ENCODE peak calls at places on chromosomes 16 and 17, in six cellular contexts. A is K562, I is neural progenitor cell, W is GM23248, T is AG04449, E is Karpas-422. F is an unnamed sample.

GRCh38 chr17:73746314-73747073 is 102.2 kb upstream of the SDK2 start:
- DNase-seq in A (no peak), I (no peak), W (no peak), T (no peak), E (no peak), F (no peak)

GRCh38 chr17:65657251-65657828 is 95.9 kb upstream of the AXIN2 start:
- DNase-seq in A (no peak), I (no peak), W (no peak), T (no peak), E (no peak), F (peak)

GRCh38 chr16:85082553-85083050 is 29.7 kb downstream of the CIBAR2 start:
- DNase-seq in A (no peak), I (peak), W (no peak), T (no peak), E (no peak), F (no peak)

GRCh38 chr17:6752068-6752909 is 3.6 kb upstream of the XAF1 start:
- DNase-seq in A (no peak), I (no peak), W (peak), T (peak), E (no peak), F (peak)

GRCh38 chr16:27067138-27067537 is 411 bp downstream of the C16orf82 start:
- DNase-seq in A (no peak), I (peak), W (peak), T (no peak), E (no peak), F (no peak)

GRCh38 chr16:68921654-68922053 is 78.3 kb downstream of the TANGO6 start:
- DNase-seq in A (no peak), I (no peak), W (no peak), T (no peak), E (no peak), F (peak)

GRCh38 chr16:47965439-47965838 is 190.4 kb downstream of the ABCC12 start:
- DNase-seq in A (no peak), I (peak), W (no peak), T (no peak), E (no peak), F (peak)

GRCh38 chr16:19718624-19718965 is 524 bp downstream of the IQCK start:
- DNase-seq in A (no peak), I (peak), W (peak), T (no peak), E (no peak), F (peak)

GRCh38 chr16:54489225-54489781 is 202.7 kb upstream of the IRX3 start:
- DNase-seq in A (no peak), I (no peak), W (peak), T (no peak), E (no peak), F (no peak)

GRCh38 chr16:46808997-46809396 is 22.0 kb downstream of the C16orf87 start:
- DNase-seq in A (no peak), I (no peak), W (no peak), T (no peak), E (peak), F (no peak)

GRCh38 chr17:72691601-72692000 is 400.9 kb downstream of the SLC39A11 start:
- DNase-seq in A (no peak), I (no peak), W (peak), T (peak), E (no peak), F (peak)

GRCh38 chr17:65918921-65919546 is 272.9 kb downstream of the CEP112 start:
- DNase-seq in A (no peak), I (peak), W (peak), T (no peak), E (no peak), F (no peak)

GRCh38 chr17:6555331-6556120 is 829 bp downstream of the PITPNM3 start:
- DNase-seq in A (no peak), I (peak), W (peak), T (no peak), E (no peak), F (peak)

GRCh38 chr16:84537431-84538151 is 33.1 kb upstream of the MEAK7 start:
- DNase-seq in A (peak), I (no peak), W (no peak), T (no peak), E (no peak), F (no peak)

GRCh38 chr16:87835882-87836331 is 33.4 kb downstream of the SLC7A5 start:
- DNase-seq in A (no peak), I (no peak), W (no peak), T (no peak), E (no peak), F (no peak)

GRCh38 chr16:56986361-56986760 is 3.0 kb upstream of the NLRC5 start:
- DNase-seq in A (no peak), I (no peak), W (no peak), T (no peak), E (peak), F (no peak)

GRCh38 chr16:73240928-73241327 is 193.0 kb upstream of the ZFHX3 start:
- DNase-seq in A (no peak), I (no peak), W (no peak), T (no peak), E (no peak), F (no peak)

GRCh38 chr16:67034478-67034877 is 5.5 kb downstream of the CBFB start:
- DNase-seq in A (no peak), I (no peak), W (peak), T (no peak), E (no peak), F (peak)

GRCh38 chr17:82385559-82386255 is 14.1 kb downstream of the UTS2R start:
- DNase-seq in A (no peak), I (peak), W (no peak), T (no peak), E (no peak), F (no peak)

GRCh38 chr17:82384051-82384729 is 12.6 kb downstream of the UTS2R start:
- DNase-seq in A (no peak), I (peak), W (no peak), T (no peak), E (no peak), F (no peak)

GRCh38 chr17:82382933-82383255 is 11.3 kb downstream of the UTS2R start:
- DNase-seq in A (no peak), I (no peak), W (no peak), T (no peak), E (no peak), F (no peak)

GRCh38 chr17:82384730-82385429 is 13.3 kb downstream of the UTS2R start:
- DNase-seq in A (peak), I (no peak), W (peak), T (no peak), E (no peak), F (peak)

DNA sequence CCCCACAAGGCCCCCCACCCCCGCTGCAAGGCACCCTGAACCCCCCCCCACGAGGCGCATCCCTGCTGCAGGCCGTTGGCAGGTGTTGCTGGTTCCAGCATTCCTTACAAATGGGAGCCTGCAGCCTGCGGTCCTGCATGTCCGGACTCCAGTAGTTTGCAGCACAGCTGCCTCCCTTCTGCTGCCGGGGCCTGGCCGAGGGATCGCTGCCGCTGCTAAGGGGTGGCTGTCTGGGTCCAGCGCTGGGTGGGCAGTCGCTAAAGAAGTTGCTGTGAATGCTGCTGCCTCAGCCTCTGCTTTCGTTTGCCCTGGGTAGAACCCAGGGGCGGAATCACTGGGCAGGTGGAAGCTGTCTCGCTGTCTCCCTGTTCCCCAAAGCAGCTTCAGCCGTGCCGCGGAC is 11.8 kb downstream of the UTS2R start:
- DNase-seq in A (no peak), I (peak), W (no peak), T (no peak), E (no peak), F (no peak)
- H3K4me3 ChIP-seq in A (no peak), I (no peak), W (no peak), T (no peak), E (no peak), F (no peak)

DNA sequence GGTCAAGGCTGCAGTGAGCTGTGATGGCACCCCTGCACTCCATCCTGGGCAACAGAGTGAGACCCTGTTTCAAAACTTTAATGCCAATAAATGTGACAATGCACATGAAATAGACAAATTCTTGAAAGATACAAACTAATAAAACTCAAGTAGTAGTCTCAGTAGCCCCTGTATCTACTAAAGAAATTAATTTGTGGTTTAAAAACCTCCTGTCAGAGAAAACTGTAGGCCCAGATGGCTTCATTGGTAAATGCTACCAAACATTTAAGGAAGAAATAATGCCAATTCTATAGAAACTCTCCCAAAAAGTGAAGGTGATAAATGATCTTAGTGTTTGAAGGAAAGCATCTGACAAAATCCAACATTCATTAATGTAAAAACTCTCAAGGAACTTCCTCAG is 16.8 kb downstream of the AKTIP start:
- DNase-seq in A (no peak), I (no peak), W (no peak), T (no peak), E (no peak), F (no peak)
- H3K4me3 ChIP-seq in A (no peak), I (no peak), W (no peak), T (no peak), E (no peak), F (no peak)

GRCh38 chr16:9254863-9255262 is 163.4 kb downstream of the HAPSTR1 start:
- DNase-seq in A (no peak), I (no peak), W (no peak), T (no peak), E (no peak), F (no peak)

GRCh38 chr16:9257843-9258242 is 166.4 kb downstream of the HAPSTR1 start:
- DNase-seq in A (no peak), I (no peak), W (no peak), T (no peak), E (no peak), F (no peak)

GRCh38 chr16:9259914-9260608 is 168.6 kb downstream of the HAPSTR1 start:
- DNase-seq in A (no peak), I (no peak), W (no peak), T (no peak), E (no peak), F (no peak)

GRCh38 chr16:9258423-9259051 is 167.1 kb downstream of the HAPSTR1 start:
- DNase-seq in A (peak), I (peak), W (peak), T (no peak), E (peak), F (peak)

DNA sequence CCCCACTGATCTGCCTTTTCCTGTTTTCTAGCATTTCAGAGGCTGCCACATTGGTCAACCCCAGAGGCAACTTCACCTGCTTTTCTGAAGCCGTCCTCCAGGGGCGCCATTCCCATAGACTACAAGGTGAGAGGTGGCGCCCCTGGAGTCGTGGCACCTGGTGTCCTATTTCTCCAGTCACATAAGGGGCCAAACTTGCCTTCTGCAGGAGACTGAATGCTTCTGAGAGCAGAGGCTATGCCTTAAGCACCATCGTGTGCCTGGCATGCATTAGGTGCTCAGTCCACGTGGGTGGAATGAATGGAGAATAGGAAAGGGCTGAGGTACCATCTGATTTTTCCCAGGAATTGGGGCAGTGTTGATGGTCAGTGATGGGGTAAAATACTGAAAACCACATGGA is 164.8 kb downstream of the HAPSTR1 start:
- DNase-seq in A (peak), I (peak), W (peak), T (no peak), E (peak), F (no peak)
- H3K4me3 ChIP-seq in A (no peak), I (no peak), W (no peak), T (no peak), E (no peak), F (no peak)

GRCh38 chr16:29825145-29826044 is 5.1 kb downstream of the MVP start:
- DNase-seq in A (peak), I (peak), W (peak), T (no peak), E (no peak), F (no peak)
- H3K4me3 ChIP-seq in A (no peak), I (no peak), W (peak), T (peak), E (no peak), F (no peak)

DNA sequence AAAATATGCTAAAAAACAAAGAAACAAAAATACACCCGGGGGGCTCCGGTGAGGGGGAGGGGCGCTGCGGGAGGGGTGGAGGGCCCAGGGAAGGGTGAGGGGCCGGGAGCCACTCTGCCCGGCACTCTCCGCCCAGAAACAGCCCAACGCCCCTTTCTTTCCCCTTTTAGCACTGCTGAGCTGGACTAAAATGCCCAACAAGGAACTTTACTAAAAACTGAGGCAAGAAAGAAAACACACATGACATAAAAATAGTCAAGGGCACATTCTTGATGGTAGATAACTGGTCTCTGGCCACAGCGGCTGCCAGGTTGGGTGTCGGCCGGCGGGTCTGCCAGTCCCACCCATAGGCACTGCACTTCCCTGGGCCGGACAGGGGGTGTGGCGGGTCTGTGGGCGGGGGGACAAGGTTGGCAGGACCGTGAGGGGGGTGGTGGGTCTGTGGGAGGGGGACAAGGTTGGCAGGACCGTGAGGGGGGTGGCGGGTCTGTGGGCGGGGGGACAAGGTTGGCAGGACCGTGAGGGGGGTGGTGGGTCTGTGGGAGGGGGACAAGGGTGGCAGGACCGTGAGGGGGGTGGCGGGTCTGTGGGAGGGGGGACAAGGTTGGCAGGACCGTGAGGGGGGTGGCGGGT is 20.9 kb downstream of the METRNL start:
- DNase-seq in A (no peak), I (no peak), W (peak), T (no peak), E (no peak), F (no peak)
- H3K4me3 ChIP-seq in A (no peak), I (no peak), W (no peak), T (no peak), E (no peak), F (no peak)

GRCh38 chr17:42288078-42288984 is at the start of gene STAT5A:
- DNase-seq in A (peak), I (peak), W (peak), T (no peak), E (peak), F (peak)

GRCh38 chr17:42285346-42286050 is 2.8 kb upstream of the STAT5A start:
- DNase-seq in A (no peak), I (no peak), W (no peak), T (no peak), E (no peak), F (no peak)

GRCh38 chr17:42286411-42287295 is 1.6 kb upstream of the STAT5A start:
- DNase-seq in A (peak), I (no peak), W (peak), T (no peak), E (no peak), F (peak)

GRCh38 chr17:42288985-42289862 is 926 bp downstream of the STAT5A start:
- DNase-seq in A (peak), I (no peak), W (no peak), T (no peak), E (peak), F (no peak)

GRCh38 chr17:42287305-42288077 is 807 bp upstream of the STAT5A start:
- DNase-seq in A (peak), I (no peak), W (peak), T (no peak), E (peak), F (no peak)
- H3K4me3 ChIP-seq in A (peak), I (peak), W (peak), T (peak), E (peak), F (peak)

GRCh38 chr17:67713169-67713568 is 4.6 kb upstream of the NOL11 start:
- DNase-seq in A (no peak), I (no peak), W (no peak), T (no peak), E (no peak), F (no peak)

GRCh38 chr17:67717192-67717623 is 528 bp upstream of the NOL11 start:
- DNase-seq in A (no peak), I (no peak), W (no peak), T (no peak), E (peak), F (no peak)

GRCh38 chr17:67718325-67718941 is 697 bp downstream of the NOL11 start:
- DNase-seq in A (peak), I (no peak), W (peak), T (no peak), E (peak), F (peak)

GRCh38 chr17:67717624-67718324 is at the start of gene NOL11:
- DNase-seq in A (peak), I (peak), W (peak), T (peak), E (peak), F (peak)

GRCh38 chr17:67716405-67716798 is 1.3 kb upstream of the NOL11 start:
- DNase-seq in A (no peak), I (no peak), W (no peak), T (no peak), E (no peak), F (no peak)
- H3K4me3 ChIP-seq in A (no peak), I (no peak), W (no peak), T (no peak), E (peak), F (no peak)